ENCODE peak calls at places on chromosomes 3 and 15, in four cellular contexts. T is foreskin fibroblast, Q is right lobe of liver, P is body of pancreas. Y is an unnamed sample.

GRCh38 chr3:180802837-180803236 is 109.6 kb upstream of the FXR1 start:
- DNase-seq in T (no peak), Q (no peak), P (no peak), Y (peak; percentile 46)

GRCh38 chr3:36730965-36731364 is 33.4 kb downstream of the DCLK3 start:
- DNase-seq in T (no peak), Q (no peak), P (no peak), Y (no peak)

GRCh38 chr3:8627949-8628348 is 16.6 kb downstream of the SSUH2 start:
- DNase-seq in T (no peak), Q (no peak), P (no peak), Y (no peak)

GRCh38 chr3:84922682-84923081 is 36.1 kb upstream of the CADM2 start:
- DNase-seq in T (no peak), Q (no peak), P (no peak), Y (no peak)

GRCh38 chr3:57160046-57160730 is 5.0 kb downstream of the IL17RD start:
- DNase-seq in T (no peak), Q (no peak), P (no peak), Y (peak; percentile 67)

GRCh38 chr15:85329561-85330421 is 50.6 kb upstream of the AKAP13 start:
- DNase-seq in T (peak; percentile 82), Q (no peak), P (peak; percentile 45), Y (peak; percentile 69)

GRCh38 chr3:160837394-160837975 is 81.5 kb downstream of the PPM1L start:
- DNase-seq in T (no peak), Q (no peak), P (peak; percentile 2), Y (no peak)

GRCh38 chr3:156298014-156298413 is 177.6 kb downstream of the KCNAB1 start:
- DNase-seq in T (no peak), Q (no peak), P (no peak), Y (no peak)

GRCh38 chr3:191085091-191085490 is 114.0 kb upstream of the OSTN start:
- DNase-seq in T (peak; percentile 24), Q (no peak), P (no peak), Y (peak; percentile 44)

GRCh38 chr3:87333393-87333892 is 57.1 kb upstream of the POU1F1 start:
- DNase-seq in T (peak; percentile 89), Q (no peak), P (no peak), Y (peak; percentile 63)

GRCh38 chr3:187850256-187851010 is 105.2 kb upstream of the BCL6 start:
- DNase-seq in T (no peak), Q (no peak), P (no peak), Y (peak; percentile 10)

GRCh38 chr3:12871404-12871983 is 30.1 kb upstream of the RPL32 start:
- DNase-seq in T (no peak), Q (no peak), P (no peak), Y (no peak)

GRCh38 chr3:12870942-12871341 is 29.6 kb upstream of the RPL32 start:
- DNase-seq in T (peak; percentile 32), Q (no peak), P (peak; percentile 37), Y (peak; percentile 45)

GRCh38 chr3:12868039-12869024 is 27.0 kb upstream of the RPL32 start:
- DNase-seq in T (peak; percentile 86), Q (peak; percentile 69), P (peak; percentile 88), Y (peak; percentile 87)

GRCh38 chr3:12866836-12867235 is 25.5 kb upstream of the RPL32 start:
- DNase-seq in T (no peak), Q (no peak), P (no peak), Y (no peak)

GRCh38 chr3:12869025-12869695 is 27.8 kb upstream of the RPL32 start:
- DNase-seq in T (no peak), Q (no peak), P (peak; percentile 62), Y (peak; percentile 10)
- H3K4me3 ChIP-seq in T (no peak overlapping the region), Q (no peak overlapping the region), P (no peak overlapping the region), Y (no peak overlapping the region)

DNA sequence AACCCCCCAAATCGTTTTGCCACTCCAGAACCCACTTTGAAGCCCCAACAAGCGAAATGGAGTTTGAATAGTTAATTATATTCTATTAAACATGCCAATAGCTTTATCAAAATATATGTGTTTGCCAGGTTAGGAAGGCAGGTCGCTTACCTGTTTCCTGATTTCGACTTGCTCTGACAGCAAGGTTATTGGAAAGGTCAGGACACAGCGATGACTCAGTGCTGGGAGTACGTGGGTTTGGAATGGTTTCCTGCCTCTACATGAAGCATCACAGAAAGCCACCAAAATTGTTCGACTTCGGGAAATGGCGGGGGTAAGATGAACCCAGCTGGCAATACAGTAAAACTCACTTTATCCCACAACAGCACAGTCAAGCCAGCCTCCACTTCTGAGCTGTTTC is 135.6 kb upstream of the ABI3BP start:
- DNase-seq in T (no peak), Q (no peak), P (peak; percentile 9), Y (no peak)
- TF ChIP-seq CTCF in T (no peak), Q (no peak), P (no peak), Y (no peak)

GRCh38 chr3:184601576-184602405 is 40.2 kb downstream of the EPHB3 start:
- DNase-seq in T (no peak), Q (no peak), P (no peak), Y (no peak)

GRCh38 chr3:184604039-184604955 is 42.7 kb downstream of the EPHB3 start:
- DNase-seq in T (no peak), Q (no peak), P (peak; percentile 43), Y (no peak)

GRCh38 chr3:184602406-184603155 is 41.0 kb downstream of the EPHB3 start:
- DNase-seq in T (no peak), Q (no peak), P (no peak), Y (no peak)

GRCh38 chr3:184604956-184605290 is 43.3 kb downstream of the EPHB3 start:
- DNase-seq in T (no peak), Q (no peak), P (no peak), Y (no peak)

DNA sequence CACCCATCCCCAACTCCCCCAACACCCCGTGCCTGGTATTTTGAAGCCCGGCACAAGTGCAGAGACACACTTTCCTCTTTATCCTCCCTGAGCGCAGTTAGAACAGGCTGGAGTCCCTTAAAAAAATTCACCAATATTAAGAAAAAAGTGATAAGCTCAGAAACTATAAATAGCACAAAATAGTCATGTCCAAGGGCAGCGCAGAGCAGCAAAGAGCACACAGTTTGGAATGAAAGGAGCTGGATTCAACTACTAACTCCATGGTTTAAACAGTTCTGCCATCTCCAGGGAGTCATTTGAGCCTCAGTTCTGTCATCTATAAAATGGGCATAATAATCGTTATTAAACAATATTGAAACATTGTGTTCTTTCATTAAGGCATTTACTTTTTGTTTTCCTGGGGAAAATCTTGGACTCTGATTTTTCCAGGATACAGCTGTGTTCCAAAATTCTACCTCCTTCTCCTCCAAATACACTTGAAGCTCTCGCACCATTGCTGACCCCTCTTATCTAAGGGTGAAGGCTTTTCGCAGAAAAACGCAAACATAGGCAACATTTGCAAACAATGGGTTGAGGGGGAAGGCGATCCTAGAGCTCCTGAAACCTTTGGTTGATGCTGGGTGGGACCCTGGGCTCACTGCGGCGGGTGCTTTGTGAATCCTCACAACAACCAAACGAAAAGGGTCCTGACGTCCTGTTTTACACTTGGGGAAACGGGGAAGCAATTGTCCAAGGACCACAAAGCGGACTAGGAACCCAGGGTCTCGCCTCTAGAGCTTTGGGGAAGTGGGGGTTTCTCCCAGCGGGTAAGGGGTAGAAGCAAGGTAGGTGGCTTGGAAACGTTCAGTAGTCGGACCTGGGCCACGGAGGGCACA is 41.8 kb downstream of the EPHB3 start:
- DNase-seq in T (no peak), Q (no peak), P (no peak), Y (peak; percentile 25)
- H3K4me3 ChIP-seq in T (no peak overlapping the region), Q (no peak overlapping the region), P (no peak overlapping the region), Y (no peak overlapping the region)

GRCh38 chr3:12991861-12992281 is 81.4 kb downstream of the IQSEC1 start:
- DNase-seq in T (no peak), Q (no peak), P (peak; percentile 71), Y (no peak)
- TF ChIP-seq CTCF in T (no peak), Q (no peak), P (no peak), Y (no peak)

GRCh38 chr15:80800067-80800466 is 20.9 kb downstream of the CEMIP start:
- DNase-seq in T (no peak), Q (no peak), P (no peak), Y (no peak)
- H3K4me3 ChIP-seq in T (no peak overlapping the region), Q (no peak overlapping the region), P (no peak overlapping the region), Y (no peak overlapping the region)